ENCODE peak calls at places on chromosomes 13 and 19, in seven cellular contexts. D is PC-3; I is stimulated activated CD4-positive, alpha-beta T cell treated with anti-CD3 and anti-CD28 coated beads, Interleukin-15, amount 100 ng/mL, for 1 hour; F is activated gamma-delta T cell treated with anti-CD3 and anti-CD28 coated beads, Interleukin-2, amount 50 U/mL, for 16 hours; W is CD4-positive, alpha-beta T cell; V is iPS-NIHi11; P is NCI-H146. S is an unnamed sample.
A peak's percentile ranks its signal among the peaks of the same experiment; 100 is the strongest.

GRCh38 chr19:39645800-39646411 is 9.8 kb upstream of the LGALS16 start:
- DNase-seq in D (peak; percentile 22), I (no peak), F (no peak), W (no peak), V (peak; percentile 44), P (no peak), S (no peak)

GRCh38 chr13:30442854-30443379 is 20.6 kb downstream of the UBE2L5 start:
- DNase-seq in D (no peak), I (no peak), F (no peak), W (no peak), V (no peak), P (no peak), S (no peak)

GRCh38 chr19:41868120-41868988 is 8.3 kb downstream of the RPS19 start:
- DNase-seq in D (no peak), I (no peak), F (no peak), W (no peak), V (no peak), P (no peak), S (no peak)

GRCh38 chr19:19043881-19044280 is 10.5 kb downstream of the ARMC6 start:
- DNase-seq in D (no peak), I (no peak), F (no peak), W (no peak), V (no peak), P (no peak), S (no peak)

GRCh38 chr13:40190656-40191100 is 475.8 kb downstream of the FOXO1 start:
- DNase-seq in D (peak; percentile 33), I (no peak), F (no peak), W (peak; percentile 58), V (no peak), P (peak; percentile 24), S (peak; percentile 87)

GRCh38 chr19:1055028-1055425 is 11.9 kb upstream of the ARHGAP45 start:
- DNase-seq in D (no peak), I (no peak), F (no peak), W (no peak), V (no peak), P (no peak), S (no peak)

GRCh38 chr19:18656337-18657086 is 19.7 kb downstream of the KLHL26 start:
- DNase-seq in D (no peak), I (no peak), F (no peak), W (no peak), V (no peak), P (no peak), S (no peak)

GRCh38 chr13:109494955-109495354 is 291.4 kb downstream of the IRS2 start:
- DNase-seq in D (peak; percentile 74), I (no peak), F (no peak), W (no peak), V (no peak), P (peak; percentile 67), S (no peak)

GRCh38 chr13:42484396-42484795 is 89.6 kb upstream of the TNFSF11 start:
- DNase-seq in D (peak; percentile 17), I (no peak), F (no peak), W (no peak), V (no peak), P (no peak), S (no peak)

GRCh38 chr19:58021541-58022282 is 12.1 kb upstream of the ZSCAN1 start:
- DNase-seq in D (no peak), I (no peak), F (peak; percentile 44), W (peak; percentile 9), V (peak; percentile 81), P (peak; percentile 28), S (no peak)

GRCh38 chr19:18278521-18279265 is 2.7 kb downstream of the JUND start:
- DNase-seq in D (no peak), I (no peak), F (no peak), W (no peak), V (no peak), P (no peak), S (no peak)

GRCh38 chr13:94312511-94313191 is 166.8 kb downstream of the DCT start:
- DNase-seq in D (no peak), I (no peak), F (no peak), W (no peak), V (no peak), P (peak; percentile 98), S (no peak)

GRCh38 chr19:6271251-6271650 is 8.5 kb downstream of the MLLT1 start:
- DNase-seq in D (no peak), I (no peak), F (no peak), W (no peak), V (peak; percentile 65), P (no peak), S (no peak)

GRCh38 chr19:8132858-8133458 is 16.4 kb downstream of the FBN3 start:
- DNase-seq in D (peak; percentile 30), I (no peak), F (no peak), W (no peak), V (no peak), P (no peak), S (no peak)

GRCh38 chr13:70162141-70162540 is 53.9 kb upstream of the KLHL1 start:
- DNase-seq in D (no peak), I (no peak), F (no peak), W (no peak), V (peak; percentile 10), P (no peak), S (no peak)

GRCh38 chr13:30805603-30806011 is 70.3 kb downstream of the ALOX5AP start:
- DNase-seq in D (no peak), I (no peak), F (no peak), W (no peak), V (no peak), P (no peak), S (no peak)

GRCh38 chr13:98927954-98928927 is 49.6 kb downstream of the DOCK9 start:
- DNase-seq in D (no peak), I (no peak), F (no peak), W (no peak), V (no peak), P (no peak), S (no peak)